ENCODE peak calls at places on chromosomes 1 and 21, in nine cellular contexts. H is HCT116, B is stomach, Z is breast epithelium, E is BJ, U is fibroblast of the aortic adventitia, R is endothelial cell, K is mucosa of descending colon, T is IMR-90. S is an unnamed sample.

GRCh38 chr1:63004868-63005267 is 220.9 kb downstream of the ATG4C start:
- DNase-seq in R (peak; percentile 7), U (peak; percentile 12), H (peak; percentile 7), E (no peak), B (no peak), Z (no peak), T (no peak), K (peak; percentile 6), S (peak; percentile 24)

GRCh38 chr21:25837545-25838263 is 102.9 kb downstream of the GABPA start:
- DNase-seq in R (no peak), E (no peak), U (peak; percentile 96), K (no peak), Z (no peak), T (peak; percentile 89), B (no peak), H (no peak), S (no peak)

GRCh38 chr1:958823-959729 is at the start of gene NOC2L:
- DNase-seq in R (peak; percentile 95), U (peak; percentile 81), H (no peak), B (peak; percentile 96), Z (peak; percentile 96), E (no peak), K (peak; percentile 95), T (peak; percentile 79), S (peak; percentile 95)

GRCh38 chr1:36156329-36157114 is 562 bp downstream of the MAP7D1 start:
- DNase-seq in K (peak; percentile 78), U (peak; percentile 48), E (no peak), Z (no peak), H (no peak), B (peak; percentile 61), T (peak; percentile 47), R (peak; percentile 82), S (peak; percentile 73)

GRCh38 chr1:12177156-12177998 is 10.6 kb downstream of the TNFRSF1B start:
- DNase-seq in R (no peak), B (no peak), E (no peak), K (no peak), H (no peak), Z (no peak), T (no peak), U (no peak), S (no peak)

GRCh38 chr1:221611930-221612777 is 129.7 kb downstream of the DUSP10 start:
- DNase-seq in Z (peak; percentile 79), E (peak; percentile 76), T (peak; percentile 93), R (no peak), H (peak; percentile 15), B (no peak), U (peak; percentile 90), K (peak; percentile 40), S (no peak)

GRCh38 chr1:24082372-24082771 is 29.6 kb downstream of the MYOM3 start:
- DNase-seq in Z (no peak), R (no peak), E (no peak), K (no peak), H (no peak), U (no peak), B (no peak), T (no peak), S (no peak)

GRCh38 chr1:167935252-167936067 is 1.0 kb upstream of the DCAF6 start:
- DNase-seq in T (peak; percentile 36), E (peak; percentile 3), H (no peak), Z (no peak), R (no peak), K (peak; percentile 67), B (no peak), U (peak; percentile 51), S (peak; percentile 19)

GRCh38 chr1:201544710-201545109 is 5.8 kb downstream of the NAV1 start:
- DNase-seq in K (no peak), U (no peak), T (no peak), H (no peak), R (no peak), Z (no peak), E (no peak), B (no peak), S (no peak)

GRCh38 chr1:201543871-201544521 is 5.1 kb downstream of the NAV1 start:
- DNase-seq in B (no peak), R (no peak), T (peak; percentile 40), E (no peak), Z (no peak), H (no peak), U (no peak), K (no peak), S (no peak)

GRCh38 chr1:201542166-201543045 is 3.5 kb downstream of the NAV1 start:
- DNase-seq in K (no peak), R (no peak), U (peak; percentile 75), B (no peak), T (peak; percentile 84), Z (no peak), E (no peak), H (no peak), S (no peak)

GRCh38 chr1:201540846-201541735 is 2.2 kb downstream of the NAV1 start:
- DNase-seq in Z (no peak), R (no peak), H (no peak), T (no peak), K (no peak), B (no peak), U (no peak), E (no peak), S (peak; percentile 5)

DNA sequence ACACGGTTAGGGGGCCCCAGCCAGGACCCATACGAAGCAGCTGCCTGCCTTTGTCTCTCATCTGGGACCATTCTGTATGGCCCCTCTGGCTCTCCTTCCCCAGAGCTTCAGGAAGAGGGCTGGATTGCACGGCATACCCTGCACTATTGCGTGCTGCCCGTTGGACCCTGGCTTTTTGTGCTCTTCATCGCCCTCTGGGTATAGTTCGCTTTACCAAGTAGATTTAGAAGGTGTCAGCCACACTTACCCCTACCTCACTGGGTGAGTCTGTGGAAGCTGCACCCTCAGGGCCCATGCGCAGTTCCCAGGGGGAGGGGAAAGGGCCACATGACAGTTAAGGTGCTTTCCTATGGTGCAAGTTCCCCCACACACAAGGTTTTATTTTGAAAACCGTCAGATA is 7.2 kb downstream of the NAV1 start:
- DNase-seq in U (no peak), E (no peak), K (no peak), T (no peak), Z (no peak), B (no peak), H (peak; percentile 32), R (no peak), S (no peak)
- TF ChIP-seq CTCF in U (no peak), E (no peak), K (no peak), T (peak; percentile 6), Z (no peak), B (no peak), H (peak; percentile 38), R (no peak), S (no peak)

DNA sequence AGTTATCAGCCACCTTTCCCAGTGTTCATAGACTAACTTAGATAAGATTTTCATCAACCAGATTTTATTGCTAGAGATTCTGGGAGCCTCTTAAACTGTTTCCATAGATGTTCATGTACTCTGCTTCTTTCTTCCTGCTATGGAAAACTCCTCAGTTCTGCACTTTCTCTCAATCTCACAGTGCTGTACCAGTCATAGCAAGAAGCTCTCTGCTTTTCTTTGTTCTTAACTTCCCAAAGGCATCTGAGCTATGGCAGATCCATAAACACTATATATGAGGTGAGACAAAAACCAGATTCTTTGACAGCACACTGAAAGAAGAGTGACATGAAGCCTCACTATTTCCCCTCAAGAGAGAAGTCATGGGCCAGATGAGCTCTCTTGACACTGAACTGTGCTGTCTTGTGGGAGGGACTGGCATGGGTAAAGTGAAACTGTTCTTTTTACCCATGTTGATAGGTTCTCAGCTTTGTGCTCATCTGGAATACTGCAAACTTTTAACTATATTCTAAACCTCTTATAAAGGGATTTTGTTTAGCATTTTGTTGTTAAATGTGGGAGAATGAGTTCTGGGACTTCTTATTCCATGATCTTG is 64.2 kb upstream of the LYPLAL1 start:
- DNase-seq in K (no peak), R (no peak), H (no peak), B (no peak), E (no peak), U (no peak), Z (no peak), T (no peak), S (no peak)
- TF ChIP-seq CTCF in K (no peak), R (no peak), H (no peak), B (no peak), E (no peak), U (no peak), Z (no peak), T (no peak), S (no peak)

GRCh38 chr1:101382135-101382534 is 145.3 kb downstream of the S1PR1 start:
- DNase-seq in T (no peak), R (no peak), K (no peak), B (no peak), H (no peak), E (no peak), U (no peak), Z (no peak), S (no peak)

GRCh38 chr1:101376121-101377095 is 139.6 kb downstream of the S1PR1 start:
- DNase-seq in Z (no peak), K (no peak), U (no peak), H (no peak), E (no peak), R (no peak), B (no peak), T (no peak), S (no peak)

GRCh38 chr1:101379037-101379436 is 142.2 kb downstream of the S1PR1 start:
- DNase-seq in E (no peak), B (no peak), H (no peak), T (no peak), R (no peak), K (no peak), U (no peak), Z (no peak), S (no peak)

GRCh38 chr1:101377436-101377835 is 140.6 kb downstream of the S1PR1 start:
- DNase-seq in Z (no peak), T (no peak), U (no peak), K (no peak), R (no peak), B (no peak), H (no peak), E (no peak), S (no peak)

DNA sequence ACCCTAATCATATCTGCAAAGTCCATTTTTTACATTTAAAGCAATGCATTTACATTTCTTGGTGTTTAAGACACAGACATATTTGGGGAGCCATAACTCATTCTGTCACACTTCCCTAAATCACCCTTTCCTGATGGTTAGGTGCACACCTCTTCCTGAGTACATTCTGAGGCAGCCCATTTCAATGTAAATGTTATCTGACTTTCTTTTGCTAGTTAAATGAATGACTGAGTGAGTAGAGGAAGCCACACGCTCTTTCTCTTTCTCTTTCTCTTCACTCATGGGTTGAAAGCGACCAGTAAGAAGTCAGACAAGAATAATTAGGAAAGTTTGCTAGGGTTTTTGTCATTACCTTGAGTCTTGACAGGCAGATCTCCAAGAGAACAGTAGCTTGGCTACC is 143.1 kb downstream of the S1PR1 start:
- DNase-seq in R (no peak), H (no peak), T (no peak), Z (no peak), B (no peak), E (no peak), U (no peak), K (no peak), S (peak; percentile 35)
- TF ChIP-seq CTCF in R (no peak), H (no peak), T (no peak), Z (no peak), B (no peak), E (no peak), U (no peak), K (no peak), S (no peak)

GRCh38 chr1:93738926-93739325 is 57.3 kb upstream of the BCAR3 start:
- DNase-seq in U (no peak), T (no peak), B (no peak), Z (no peak), E (no peak), R (no peak), H (no peak), K (no peak), S (no peak)

GRCh38 chr1:93734999-93735398 is 53.4 kb upstream of the BCAR3 start:
- DNase-seq in R (no peak), H (no peak), Z (no peak), T (no peak), U (no peak), B (no peak), E (no peak), K (no peak), S (no peak)

GRCh38 chr1:93733340-93733739 is 51.7 kb upstream of the BCAR3 start:
- DNase-seq in H (no peak), Z (no peak), K (no peak), B (no peak), R (no peak), E (no peak), T (no peak), U (no peak), S (no peak)

GRCh38 chr1:93738075-93738622 is 56.5 kb upstream of the BCAR3 start:
- DNase-seq in U (peak; percentile 59), E (peak; percentile 81), Z (no peak), H (peak; percentile 77), K (no peak), B (no peak), T (peak; percentile 90), R (no peak), S (no peak)

DNA sequence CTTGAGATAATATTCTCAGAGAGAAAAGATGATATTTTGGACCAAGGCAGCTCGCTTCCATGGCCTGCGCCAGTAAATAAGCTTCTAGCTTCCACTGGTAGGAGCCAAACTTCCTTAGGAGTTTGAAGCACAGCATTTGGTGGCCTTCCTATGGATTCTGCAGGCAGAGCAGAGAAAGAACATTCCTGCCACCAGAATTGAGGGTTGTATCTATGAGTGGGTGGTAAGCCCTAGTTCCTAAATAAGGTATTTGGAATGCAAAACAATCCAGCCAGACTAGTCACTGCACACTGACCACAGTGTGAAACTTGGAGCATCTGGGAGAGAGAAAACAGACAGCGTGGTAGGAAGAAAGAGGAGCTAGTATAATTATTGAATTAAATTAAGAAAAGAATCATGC is 54.1 kb upstream of the BCAR3 start:
- DNase-seq in H (no peak), R (no peak), Z (no peak), E (peak; percentile 49), K (no peak), B (no peak), T (peak; percentile 90), U (peak; percentile 73), S (no peak)
- TF ChIP-seq CTCF in H (no peak), R (no peak), Z (no peak), E (peak; percentile 61), K (no peak), B (no peak), T (peak; percentile 54), U (peak; percentile 48), S (no peak)

S was measured in GM10248.